ENCODE peak calls at places on chromosomes 5 and 9, in nine cellular contexts. E is mammary epithelial cell, G is lower leg skin, M is brain microvascular endothelial cell, Y is astrocyte, S is tibial artery, B is AG04450, V is AG09309, C is uterus. U is an unnamed sample.

GRCh38 chr9:82781965-82782392 is 281.0 kb downstream of the RASEF start:
- DNase-seq in E (no peak), G (no peak), M (no peak), C (no peak), S (no peak), V (no peak), Y (peak), B (no peak), U (no peak)

GRCh38 chr5:145587308-145588071 is 247.7 kb downstream of the PRELID2 start:
- DNase-seq in B (peak), C (no peak), G (no peak), M (peak), E (peak), V (peak), Y (peak), S (no peak), U (no peak)

GRCh38 chr5:135543151-135543818 is 7.5 kb upstream of the NEUROG1 start:
- DNase-seq in B (no peak), Y (no peak), C (no peak), G (no peak), E (no peak), M (no peak), V (no peak), S (no peak), U (no peak)

GRCh38 chr9:77457916-77458592 is 190.1 kb downstream of the GNA14 start:
- DNase-seq in C (peak), V (peak), G (no peak), M (peak), B (no peak), E (peak), Y (peak), S (no peak), U (peak)

GRCh38 chr5:10355071-10355889 is 1.8 kb downstream of the MARCHF6 start:
- DNase-seq in V (no peak), G (no peak), E (peak), C (no peak), S (no peak), Y (peak), B (no peak), M (peak), U (no peak)

GRCh38 chr9:88052446-88052845 is 78.1 kb upstream of the CDK20 start:
- DNase-seq in V (no peak), B (no peak), G (no peak), C (no peak), Y (peak), S (no peak), M (no peak), E (no peak), U (no peak)

GRCh38 chr9:76595645-76596044 is 136.7 kb downstream of the GCNT1 start:
- DNase-seq in G (no peak), V (no peak), C (no peak), E (no peak), S (no peak), Y (no peak), M (no peak), B (no peak), U (no peak)

GRCh38 chr9:88007291-88007650 is 32.9 kb upstream of the CDK20 start:
- DNase-seq in G (no peak), S (no peak), C (no peak), M (no peak), E (no peak), V (no peak), B (no peak), Y (peak), U (no peak)

GRCh38 chr9:123176230-123176629 is 92.2 kb downstream of the STRBP start:
- DNase-seq in Y (no peak), G (no peak), M (no peak), C (no peak), V (peak), S (no peak), E (peak), B (no peak), U (no peak)

GRCh38 chr5:35876922-35877321 is 20.2 kb downstream of the IL7R start:
- DNase-seq in Y (peak), V (no peak), G (no peak), M (peak), E (peak), C (no peak), S (no peak), B (no peak), U (no peak)

GRCh38 chr5:23419115-23419514 is 88.3 kb upstream of the PRDM9 start:
- DNase-seq in G (no peak), M (no peak), S (no peak), E (peak), C (no peak), Y (no peak), B (no peak), V (no peak), U (no peak)

GRCh38 chr9:134067904-134068741 is at the start of gene BRD3:
- DNase-seq in E (peak), S (peak), Y (peak), V (peak), C (peak), M (peak), G (peak), B (peak), U (peak)

GRCh38 chr5:180104131-180104530 is 32.6 kb upstream of the RNF130 start:
- DNase-seq in C (no peak), E (no peak), B (no peak), V (no peak), G (peak), M (no peak), Y (no peak), S (peak), U (no peak)

GRCh38 chr9:133258061-133259015 is 16.7 kb downstream of the ABO start:
- DNase-seq in Y (no peak), M (no peak), G (peak), E (no peak), V (no peak), B (no peak), C (no peak), S (no peak), U (peak)

GRCh38 chr9:133419005-133419404 is 1.2 kb upstream of the REXO4 start:
- DNase-seq in S (no peak), B (no peak), E (no peak), Y (no peak), V (no peak), C (no peak), G (no peak), M (no peak), U (no peak)

GRCh38 chr9:124285903-124286291 is 28.1 kb downstream of the NEK6 start:
- DNase-seq in E (no peak), V (peak), B (peak), M (peak), S (peak), C (peak), Y (peak), G (peak), U (peak)

GRCh38 chr5:132915681-132916080 is 42.2 kb downstream of the LEAP2 start:
- DNase-seq in V (no peak), Y (no peak), S (no peak), C (no peak), B (no peak), E (peak), M (peak), G (no peak), U (no peak)

GRCh38 chr5:102755691-102756371 is 726 bp downstream of the PAM start:
- DNase-seq in E (peak), V (peak), G (peak), B (no peak), C (peak), S (peak), Y (peak), M (peak), U (peak)

GRCh38 chr5:138148811-138149210 is 9.6 kb upstream of the NME5 start:
- DNase-seq in M (peak), B (no peak), Y (peak), S (no peak), V (peak), G (no peak), E (peak), C (no peak), U (no peak)

GRCh38 chr5:123830575-123830974 is 318.6 kb downstream of the CSNK1G3 start:
- DNase-seq in Y (no peak), S (no peak), C (no peak), E (no peak), B (no peak), V (no peak), M (no peak), G (no peak), U (no peak)

GRCh38 chr5:157193699-157194424 is 13.2 kb downstream of the ITK start:
- DNase-seq in S (no peak), Y (no peak), C (no peak), G (no peak), V (no peak), M (no peak), B (no peak), E (no peak), U (no peak)

GRCh38 chr5:140259509-140259908 is 43.4 kb downstream of the PFDN1 start:
- DNase-seq in S (no peak), B (no peak), Y (no peak), E (peak), M (no peak), G (peak), V (no peak), C (no peak), U (no peak)

GRCh38 chr9:33158555-33159057 is 8.5 kb downstream of the B4GALT1 start:
- DNase-seq in S (peak), M (no peak), Y (no peak), V (no peak), E (no peak), C (no peak), B (no peak), G (peak), U (no peak)

GRCh38 chr5:14041528-14042184 is 97.2 kb upstream of the DNAH5 start:
- DNase-seq in Y (no peak), S (no peak), E (no peak), C (no peak), V (no peak), M (no peak), G (no peak), B (no peak), U (no peak)

GRCh38 chr5:133489632-133490031 is 122.7 kb downstream of the FSTL4 start:
- DNase-seq in B (no peak), Y (no peak), M (no peak), G (peak), S (no peak), V (no peak), E (peak), C (no peak), U (no peak)

GRCh38 chr9:98037362-98037761 is 19.2 kb upstream of the NANS start:
- DNase-seq in G (peak), C (no peak), S (no peak), M (no peak), B (no peak), V (no peak), E (no peak), Y (no peak), U (no peak)

GRCh38 chr9:71765693-71766092 is 2.6 kb downstream of the CEMIP2 start:
- DNase-seq in B (no peak), V (no peak), G (no peak), M (no peak), S (no peak), Y (peak), C (no peak), E (peak), U (no peak)

GRCh38 chr5:83955916-83956315 is 235.3 kb upstream of the HAPLN1 start:
- DNase-seq in S (no peak), E (peak), M (peak), B (peak), C (no peak), V (peak), G (no peak), Y (peak), U (no peak)

GRCh38 chr9:35827486-35827885 is 1.0 kb downstream of the FAM221B start:
- DNase-seq in V (peak), G (no peak), B (no peak), S (no peak), Y (peak), C (no peak), M (no peak), E (no peak), U (no peak)

DNA sequence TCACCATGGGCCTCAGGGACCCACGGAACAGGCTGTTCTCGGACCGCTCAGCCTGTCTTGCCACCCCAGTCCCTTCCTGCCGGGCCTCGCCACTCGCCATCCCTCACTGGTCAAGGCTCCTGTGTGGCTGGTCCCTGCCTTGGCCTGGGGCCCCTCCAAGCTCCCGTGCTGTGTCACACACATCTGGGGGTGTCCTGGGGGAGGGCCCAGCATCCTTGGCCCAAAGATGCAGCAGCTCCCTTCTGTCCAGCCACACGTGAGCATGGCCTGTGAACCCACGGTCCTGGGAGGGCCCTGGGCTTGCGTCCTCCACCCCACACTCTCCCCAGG is 425 bp upstream of the EGFL7 start:
- DNase-seq in Y (no peak), G (no peak), S (no peak), C (no peak), B (no peak), M (no peak), V (no peak), E (no peak), U (no peak)
- H3K4me3 ChIP-seq in Y (no peak), G (no peak), S (no peak), C (peak), B (no peak), M (no peak), V (no peak), E (no peak), U (no peak)

GRCh38 chr9:93206576-93207155 is 22.7 kb downstream of the WNK2 start:
- DNase-seq in G (no peak), C (no peak), S (no peak), M (no peak), V (no peak), E (no peak), B (no peak), Y (no peak), U (peak)

GRCh38 chr9:93209097-93209496 is 25.2 kb downstream of the WNK2 start:
- DNase-seq in E (no peak), C (no peak), G (no peak), V (no peak), S (no peak), B (no peak), M (no peak), Y (no peak), U (no peak)

GRCh38 chr9:93205896-93206575 is 22.1 kb downstream of the WNK2 start:
- DNase-seq in S (no peak), M (no peak), C (no peak), E (no peak), G (no peak), B (no peak), V (no peak), Y (no peak), U (no peak)

GRCh38 chr9:93207860-93208734 is 24.2 kb downstream of the WNK2 start:
- DNase-seq in S (no peak), C (no peak), V (no peak), Y (no peak), E (no peak), B (no peak), M (no peak), G (no peak), U (peak)

DNA sequence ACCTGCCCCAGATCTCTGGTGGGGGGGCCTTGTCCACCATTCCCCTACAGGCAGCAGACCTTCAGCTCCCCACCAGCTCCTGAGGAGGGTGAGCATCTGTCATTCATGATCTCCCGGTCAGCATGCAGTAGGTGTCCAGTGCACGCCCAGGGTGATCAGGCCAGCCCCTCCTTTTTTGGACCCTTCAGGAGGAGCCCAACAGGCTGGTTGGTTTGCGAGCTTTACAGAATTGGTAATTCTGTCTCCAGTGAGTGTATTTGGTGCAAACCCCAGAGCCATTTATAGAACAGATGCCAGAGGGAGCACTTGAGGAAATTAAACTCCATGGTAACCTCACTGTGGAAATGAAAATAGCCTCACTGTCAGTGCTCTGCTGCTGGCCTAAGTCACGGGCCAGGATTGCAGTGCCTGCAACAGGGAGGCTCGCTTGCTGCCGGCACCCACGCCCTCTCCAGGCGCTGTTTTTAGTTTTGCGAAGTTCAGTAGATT is 23.4 kb downstream of the WNK2 start:
- DNase-seq in C (peak), S (peak), G (no peak), B (no peak), E (no peak), Y (peak), V (peak), M (peak), U (peak)
- H3K4me3 ChIP-seq in C (no peak), S (peak), G (no peak), B (no peak), E (no peak), Y (no peak), V (no peak), M (no peak), U (no peak)

GRCh38 chr9:111064160-111064733 is 26.0 kb upstream of the LPAR1 start:
- DNase-seq in G (no peak), M (no peak), B (no peak), C (no peak), S (no peak), Y (no peak), V (no peak), E (no peak), U (no peak)

GRCh38 chr9:111068816-111069215 is 30.5 kb upstream of the LPAR1 start:
- DNase-seq in E (no peak), S (no peak), C (no peak), G (no peak), V (peak), B (no peak), M (no peak), Y (no peak), U (no peak)

GRCh38 chr9:111067472-111067871 is 29.2 kb upstream of the LPAR1 start:
- DNase-seq in G (no peak), V (peak), C (no peak), M (no peak), E (no peak), S (no peak), B (no peak), Y (no peak), U (no peak)

GRCh38 chr9:111065414-111065813 is 27.1 kb upstream of the LPAR1 start:
- DNase-seq in Y (no peak), S (no peak), G (no peak), C (no peak), V (no peak), B (no peak), E (no peak), M (no peak), U (no peak)

GRCh38 chr9:111066427-111066826 is 28.2 kb upstream of the LPAR1 start:
- DNase-seq in Y (no peak), G (no peak), S (no peak), C (no peak), B (no peak), E (no peak), V (peak), M (no peak), U (no peak)
- H3K4me3 ChIP-seq in Y (no peak), G (no peak), S (no peak), C (no peak), B (no peak), E (no peak), V (no peak), M (no peak), U (no peak)

GRCh38 chr5:173326501-173326960 is 1.7 kb downstream of the STC2 start:
- DNase-seq in C (no peak), E (no peak), B (peak), V (no peak), G (peak), S (no peak), Y (peak), M (peak), U (no peak)

GRCh38 chr5:173323799-173324114 is 4.5 kb downstream of the STC2 start:
- DNase-seq in S (no peak), B (no peak), G (no peak), V (no peak), Y (no peak), M (no peak), C (no peak), E (no peak), U (no peak)

GRCh38 chr5:173323121-173323798 is 5.0 kb downstream of the STC2 start:
- DNase-seq in Y (no peak), C (no peak), G (peak), S (peak), M (no peak), E (no peak), B (no peak), V (no peak), U (no peak)

GRCh38 chr5:173325091-173325698 is 3.0 kb downstream of the STC2 start:
- DNase-seq in B (no peak), S (no peak), E (no peak), V (no peak), M (no peak), Y (no peak), C (no peak), G (peak), U (no peak)

GRCh38 chr5:173324115-173325001 is 3.9 kb downstream of the STC2 start:
- DNase-seq in G (peak), Y (peak), V (no peak), E (no peak), B (peak), S (peak), C (peak), M (no peak), U (peak)
- H3K4me3 ChIP-seq in G (no peak), Y (peak), V (peak), E (no peak), B (peak), S (peak), C (no peak), M (peak), U (no peak)

GRCh38 chr9:113464286-113464660 is 746 bp downstream of the RGS3 start:
- DNase-seq in S (no peak), Y (no peak), M (no peak), C (no peak), V (no peak), E (no peak), B (no peak), G (no peak), U (no peak)
- H3K4me3 ChIP-seq in S (peak), Y (no peak), M (no peak), C (no peak), V (no peak), E (no peak), B (no peak), G (no peak), U (peak)

GRCh38 chr9:92097997-92098482 is 17.2 kb downstream of the SPTLC1 start:
- DNase-seq in Y (peak), V (no peak), G (peak), S (peak), M (peak), B (no peak), E (peak), C (peak), U (peak)
- H3K4me3 ChIP-seq in Y (no peak), V (no peak), G (no peak), S (peak), M (peak), B (no peak), E (no peak), C (peak), U (no peak)

DNA sequence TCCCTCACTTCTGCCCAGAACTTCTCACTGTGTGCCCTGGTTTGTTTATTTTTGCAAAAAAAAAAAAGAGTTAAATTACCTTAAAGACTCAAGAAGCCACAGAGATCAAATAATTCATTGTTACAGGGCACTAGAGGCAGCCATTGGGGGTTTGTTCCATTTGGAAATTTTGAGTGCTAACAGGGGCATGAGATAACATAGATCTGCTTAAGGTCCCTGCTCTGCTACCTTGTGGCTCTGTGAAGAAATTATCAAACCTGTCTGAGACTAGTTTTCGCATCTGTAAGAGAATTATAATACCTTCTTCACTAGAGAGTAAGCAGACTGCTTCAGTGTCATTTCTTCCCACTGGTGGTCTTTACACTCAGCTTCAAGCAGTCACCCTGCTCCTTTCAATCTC is 394 bp downstream of the TLR4 start:
- DNase-seq in S (no peak), M (no peak), G (no peak), Y (no peak), E (peak), B (no peak), C (no peak), V (no peak), U (no peak)
- H3K4me3 ChIP-seq in S (peak), M (peak), G (peak), Y (peak), E (peak), B (no peak), C (peak), V (peak), U (peak)

DNA sequence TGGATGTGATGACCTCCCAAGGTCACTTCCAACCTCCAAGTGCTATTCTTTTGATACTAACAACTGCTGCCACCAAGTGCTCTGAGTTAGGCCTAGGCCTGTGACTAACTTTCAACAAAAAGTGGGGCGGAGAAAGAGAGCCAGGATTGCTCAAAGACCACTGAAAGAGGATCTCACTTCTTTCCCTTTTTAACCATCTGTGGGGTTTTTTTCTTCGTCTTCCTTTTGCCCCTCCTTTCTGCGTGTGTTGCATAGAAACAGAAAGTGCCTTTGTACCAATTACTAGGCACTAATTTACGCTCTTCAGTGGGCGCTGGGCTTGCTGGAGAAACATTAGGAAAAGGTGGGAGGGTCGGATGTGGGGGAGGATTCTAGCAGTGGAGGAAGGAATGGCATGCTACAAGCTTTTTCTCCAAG is 8.0 kb downstream of the KLF9 start:
- DNase-seq in B (no peak), V (no peak), Y (peak), M (peak), C (peak), S (no peak), E (no peak), G (no peak), U (no peak)
- H3K4me3 ChIP-seq in B (no peak), V (peak), Y (peak), M (no peak), C (peak), S (peak), E (no peak), G (no peak), U (no peak)

U was measured in aorta.